ENCODE peak calls at places on chromosome 15, in six cellular contexts. O is psoas muscle; V is adrenal gland; Y is HCT116; H is CD4-positive, alpha-beta T cell; X is progenitor cell of endocrine pancreas. G is an unnamed sample.

GRCh38 chr15:41258706-41259471 is 27.8 kb downstream of the CHP1 start:
- DNase-seq in H (no peak), Y (no peak), V (peak; percentile 61), X (no peak), O (no peak), G (no peak)

GRCh38 chr15:99057697-99058420 is 47.0 kb upstream of the SYNM start:
- DNase-seq in Y (no peak), V (peak; percentile 68), X (no peak), H (no peak), O (peak; percentile 62), G (no peak)

GRCh38 chr15:59298876-59299275 is 73.8 kb downstream of the MYO1E start:
- DNase-seq in X (no peak), Y (no peak), V (no peak), H (no peak), O (no peak), G (no peak)

GRCh38 chr15:98676586-98677270 is 28.4 kb downstream of the IGF1R start:
- DNase-seq in Y (no peak), V (no peak), X (no peak), O (no peak), H (no peak), G (no peak)

GRCh38 chr15:67048281-67049279 is 16.8 kb upstream of the SMAD3 start:
- DNase-seq in H (no peak), X (no peak), O (no peak), V (peak; percentile 80), Y (no peak), G (no peak)

GRCh38 chr15:59401810-59402569 is 29.3 kb upstream of the MYO1E start:
- DNase-seq in H (no peak), V (no peak), O (no peak), Y (no peak), X (no peak), G (no peak)

GRCh38 chr15:52083603-52084002 is 29.0 kb downstream of the BCL2L10 start:
- DNase-seq in X (no peak), H (no peak), Y (no peak), O (no peak), V (no peak), G (no peak)

GRCh38 chr15:89157061-89157460 is 64.3 kb downstream of the RLBP1 start:
- DNase-seq in Y (no peak), O (no peak), H (no peak), V (no peak), X (no peak), G (no peak)

GRCh38 chr15:26449296-26449695 is 323.6 kb downstream of the GABRB3 start:
- DNase-seq in O (no peak), Y (no peak), H (no peak), V (no peak), X (no peak), G (no peak)

GRCh38 chr15:59274126-59274970 is 67.7 kb downstream of the LDHAL6B start:
- DNase-seq in O (no peak), Y (no peak), V (no peak), H (no peak), X (no peak), G (no peak)

GRCh38 chr15:40943764-40944365 is 9.4 kb upstream of the CHAC1 start:
- DNase-seq in X (no peak), H (no peak), Y (no peak), O (peak; percentile 13), V (no peak), G (no peak)

GRCh38 chr15:39236375-39236774 is 344.5 kb upstream of the THBS1 start:
- DNase-seq in Y (no peak), X (no peak), O (no peak), H (no peak), V (no peak), G (no peak)

GRCh38 chr15:39074341-39074740 is 506.5 kb upstream of the THBS1 start:
- DNase-seq in O (no peak), H (no peak), X (no peak), Y (no peak), V (no peak), G (no peak)

GRCh38 chr15:35444557-35445204 is 101.3 kb downstream of the DPH6 start:
- DNase-seq in H (no peak), V (no peak), Y (peak; percentile 39), O (no peak), X (no peak), G (peak; percentile 15)

GRCh38 chr15:57528940-57529565 is 62.7 kb upstream of the MYZAP start:
- DNase-seq in X (no peak), H (no peak), O (no peak), V (no peak), Y (no peak), G (no peak)

GRCh38 chr15:57525581-57525980 is 66.1 kb upstream of the MYZAP start:
- DNase-seq in O (no peak), X (no peak), H (no peak), V (no peak), Y (no peak), G (no peak)

GRCh38 chr15:57526615-57527014 is 65.1 kb upstream of the MYZAP start:
- DNase-seq in V (no peak), X (no peak), Y (no peak), H (no peak), O (no peak), G (no peak)

GRCh38 chr15:57526076-57526475 is 65.6 kb upstream of the MYZAP start:
- DNase-seq in V (no peak), O (no peak), X (no peak), H (no peak), Y (no peak), G (no peak)

GRCh38 chr15:57527382-57528091 is 64.2 kb upstream of the MYZAP start:
- DNase-seq in X (no peak), V (peak; percentile 75), O (no peak), Y (peak; percentile 61), H (no peak), G (peak; percentile 27)
- TF ChIP-seq CTCF in X (peak; percentile 78), V (peak; percentile 83), O (peak; percentile 71), Y (peak; percentile 41), H (peak; percentile 49), G (peak; percentile 64)

GRCh38 chr15:86743283-86743903 is 663.7 kb downstream of the AGBL1 start:
- DNase-seq in O (peak; percentile 48), Y (no peak), H (peak; percentile 38), X (peak; percentile 40), V (peak; percentile 53), G (peak; percentile 76)
- TF ChIP-seq CTCF in O (peak; percentile 23), Y (peak; percentile 3), H (peak; percentile 68), X (peak; percentile 90), V (peak; percentile 17), G (peak; percentile 78)

GRCh38 chr15:84022516-84022915 is 213.1 kb upstream of the GOLGA6L4 start:
- DNase-seq in X (no peak), Y (no peak), H (no peak), V (no peak), O (no peak), G (no peak)

DNA sequence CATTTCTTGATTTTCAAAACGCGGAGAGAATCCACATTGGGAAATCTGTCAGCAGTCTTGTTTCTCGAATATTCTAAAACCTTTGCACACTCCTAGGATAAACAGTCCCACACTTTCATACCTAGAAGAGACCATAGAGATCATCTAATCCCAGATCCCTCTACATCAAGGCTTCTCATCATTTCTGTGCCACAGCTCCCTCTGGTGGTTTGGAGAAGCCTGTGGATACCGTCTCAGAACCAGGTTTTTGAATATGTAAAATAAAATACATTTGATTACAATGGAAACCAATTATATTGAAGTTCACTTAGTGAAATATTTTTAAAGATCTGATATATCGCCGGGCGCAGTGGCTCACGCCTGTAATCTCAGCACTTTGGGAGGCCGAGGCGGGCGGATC is 211.9 kb upstream of the GOLGA6L4 start:
- DNase-seq in Y (peak; percentile 28), O (no peak), V (no peak), X (no peak), H (no peak), G (peak; percentile 33)
- TF ChIP-seq CTCF in Y (peak; percentile 72), O (peak; percentile 41), V (peak; percentile 15), X (peak; percentile 59), H (no peak), G (peak; percentile 67)

GRCh38 chr15:37220949-37221670 is 120.8 kb upstream of the MEIS2 start:
- DNase-seq in X (no peak), O (no peak), H (no peak), V (no peak), Y (no peak), G (no peak)
- TF ChIP-seq CTCF in X (no peak), O (no peak), H (no peak), V (no peak), Y (no peak), G (no peak)

GRCh38 chr15:84782346-84782745 is 34.0 kb downstream of the ZNF592 start:
- DNase-seq in V (no peak), H (no peak), X (no peak), O (no peak), Y (no peak), G (no peak)

GRCh38 chr15:84781505-84781904 is 33.1 kb downstream of the ZNF592 start:
- DNase-seq in O (no peak), H (no peak), Y (no peak), V (no peak), X (no peak), G (no peak)

GRCh38 chr15:84785053-84785452 is 32.1 kb upstream of the ALPK3 start:
- DNase-seq in H (no peak), Y (no peak), X (no peak), O (no peak), V (no peak), G (no peak)

GRCh38 chr15:84784262-84784661 is 32.9 kb upstream of the ALPK3 start:
- DNase-seq in X (no peak), O (no peak), H (no peak), V (no peak), Y (no peak), G (no peak)

GRCh38 chr15:84783493-84784251 is 33.5 kb upstream of the ALPK3 start:
- DNase-seq in Y (no peak), H (no peak), X (no peak), O (no peak), V (no peak), G (no peak)
- TF ChIP-seq CTCF in Y (no peak), H (no peak), X (no peak), O (no peak), V (no peak), G (no peak)

G was measured in endothelial cell.